ENCODE peak calls at places on chromosomes 7 and 10, in eight cellular contexts. E, O, A, L, S, P, Z and R are unnamed samples.

GRCh38 chr7:92590711-92591310 is 621 bp upstream of the FAM133B start:
- DNase-seq in E (no peak), O (no peak), A (no peak), L (no peak), S (no peak), P (peak), Z (no peak), R (no peak)

GRCh38 chr10:3928569-3928968 is 143.6 kb upstream of the KLF6 start:
- DNase-seq in E (no peak), O (no peak), A (no peak), L (no peak), S (no peak), P (no peak), Z (no peak), R (no peak)

GRCh38 chr10:78211476-78212110 is 177.9 kb downstream of the RPS24 start:
- DNase-seq in E (peak), O (no peak), A (no peak), L (peak), S (peak), P (peak), Z (peak), R (peak)

GRCh38 chr10:127048630-127049029 is 143.4 kb downstream of the DOCK1 start:
- DNase-seq in E (no peak), O (no peak), A (no peak), L (no peak), S (no peak), P (no peak), Z (no peak), R (no peak)

GRCh38 chr10:122280156-122280555 is 9.1 kb downstream of the BTBD16 start:
- DNase-seq in E (no peak), O (no peak), A (no peak), L (no peak), S (no peak), P (no peak), Z (no peak), R (no peak)

GRCh38 chr7:15684036-15684815 is 2.3 kb downstream of the MEOX2 start:
- DNase-seq in E (no peak), O (no peak), A (no peak), L (no peak), S (peak), P (no peak), Z (peak), R (no peak)

GRCh38 chr10:124738441-124738840 is 5.7 kb downstream of the FAM53B start:
- DNase-seq in E (no peak), O (no peak), A (no peak), L (no peak), S (no peak), P (no peak), Z (no peak), R (no peak)

GRCh38 chr7:129781128-129781855 is 169.8 kb downstream of the NRF1 start:
- DNase-seq in E (no peak), O (no peak), A (peak), L (no peak), S (no peak), P (no peak), Z (no peak), R (no peak)

GRCh38 chr10:27072436-27073114 is 27.7 kb downstream of the ANKRD26 start:
- DNase-seq in E (no peak), O (no peak), A (no peak), L (no peak), S (peak), P (peak), Z (no peak), R (no peak)
- TF ChIP-seq CTCF in E (no peak), O (no peak), A (no peak), L (peak), S (no peak), P (peak), Z (no peak), R (no peak)

DNA sequence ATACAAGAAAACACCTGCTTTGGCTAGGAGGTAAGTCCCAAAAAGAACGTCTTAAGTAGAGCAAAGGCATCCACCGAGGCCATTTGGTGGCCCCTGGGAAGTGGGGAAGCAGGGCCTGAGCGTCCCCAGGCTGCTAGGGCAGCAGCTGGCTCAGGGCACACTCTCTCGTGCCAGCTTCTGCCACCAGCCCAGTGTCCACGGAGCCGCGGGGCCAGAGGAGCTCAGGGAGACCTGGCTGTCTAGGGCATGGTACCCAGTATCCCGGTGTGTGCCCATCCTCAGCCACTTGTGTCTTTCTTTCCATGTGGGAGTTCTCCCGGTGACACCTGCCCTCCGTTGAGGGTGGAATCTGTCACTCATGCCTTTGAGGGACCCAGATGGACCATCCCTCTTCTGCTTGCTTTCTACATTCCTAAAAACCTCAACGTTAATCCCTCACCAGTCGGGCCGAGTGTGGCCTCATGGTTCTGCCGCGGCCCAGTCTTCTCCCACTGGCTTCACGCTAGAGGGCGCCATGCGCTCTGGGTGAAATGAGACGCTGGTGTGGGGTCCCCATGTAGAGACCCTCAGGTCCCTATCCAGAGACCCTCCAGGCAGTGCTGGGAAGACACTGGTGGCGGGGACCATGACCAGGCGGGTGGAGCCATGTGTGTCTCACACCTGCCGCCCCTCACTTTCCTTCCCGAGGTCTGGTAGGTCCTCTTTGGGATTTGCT is 9.5 kb upstream of the AP5Z1 start:
- DNase-seq in E (no peak), O (no peak), A (no peak), L (no peak), S (no peak), P (peak), Z (no peak), R (no peak)
- TF ChIP-seq CTCF in E (no peak), O (peak), A (no peak), L (peak), S (peak), P (peak), Z (peak), R (peak)

DNA sequence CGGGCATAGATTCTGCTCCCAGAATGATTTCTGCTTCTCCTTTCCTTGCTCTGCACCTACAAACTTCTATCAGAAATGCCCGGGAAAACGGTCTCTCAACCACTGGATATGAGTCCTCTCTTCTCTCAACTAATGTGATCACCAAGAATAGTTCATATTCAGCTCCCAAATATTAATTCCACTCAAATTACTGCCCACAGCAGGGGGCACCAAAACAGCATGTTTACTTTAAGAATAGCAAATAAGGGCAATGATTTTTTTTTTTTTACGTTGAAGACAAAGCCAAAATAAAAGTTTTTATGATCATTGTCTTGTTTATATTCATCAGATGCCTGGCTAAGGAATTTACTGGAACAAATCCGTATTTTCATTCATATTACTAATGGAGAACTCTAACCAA is 94.9 kb upstream of the PRSS1 start:
- DNase-seq in E (no peak), O (no peak), A (no peak), L (peak), S (no peak), P (no peak), Z (peak), R (no peak)
- TF ChIP-seq CTCF in E (no peak), O (no peak), A (peak), L (peak), S (peak), P (no peak), Z (no peak), R (no peak)

GRCh38 chr10:133098426-133099124 is 10.9 kb downstream of the ADGRA1 start:
- DNase-seq in E (no peak), O (no peak), A (no peak), L (no peak), S (no peak), P (no peak), Z (no peak), R (no peak)
- TF ChIP-seq CTCF in E (no peak), O (no peak), A (no peak), L (peak), S (no peak), P (peak), Z (no peak), R (no peak)

GRCh38 chr7:51428226-51428887 is 111.7 kb upstream of the COBL start:
- DNase-seq in E (peak), O (no peak), A (peak), L (peak), S (peak), P (peak), Z (no peak), R (no peak)
- TF ChIP-seq CTCF in E (peak), O (no peak), A (peak), L (peak), S (no peak), P (peak), Z (no peak), R (no peak)

GRCh38 chr7:2567663-2568238 is 9.0 kb downstream of the IQCE start:
- DNase-seq in E (peak), O (no peak), A (no peak), L (no peak), S (peak), P (peak), Z (peak), R (peak)
- TF ChIP-seq CTCF in E (no peak), O (peak), A (peak), L (peak), S (peak), P (peak), Z (peak), R (peak)

GRCh38 chr10:34737772-34738169 is 77.3 kb downstream of the PARD3 start:
- DNase-seq in E (no peak), O (no peak), A (no peak), L (no peak), S (no peak), P (no peak), Z (no peak), R (no peak)
- TF ChIP-seq CTCF in E (no peak), O (no peak), A (no peak), L (peak), S (no peak), P (no peak), Z (no peak), R (no peak)

GRCh38 chr7:90516257-90516656 is 46.8 kb downstream of the PTTG1IP2 start:
- DNase-seq in E (no peak), O (no peak), A (no peak), L (no peak), S (no peak), P (no peak), Z (no peak), R (no peak)

GRCh38 chr7:90518630-90519029 is 49.2 kb downstream of the PTTG1IP2 start:
- DNase-seq in E (no peak), O (no peak), A (no peak), L (peak), S (no peak), P (no peak), Z (no peak), R (no peak)

GRCh38 chr7:90520484-90520883 is 51.0 kb downstream of the PTTG1IP2 start:
- DNase-seq in E (peak), O (no peak), A (no peak), L (peak), S (peak), P (peak), Z (no peak), R (peak)
- TF ChIP-seq CTCF in E (peak), O (peak), A (no peak), L (peak), S (peak), P (peak), Z (no peak), R (peak)

DNA sequence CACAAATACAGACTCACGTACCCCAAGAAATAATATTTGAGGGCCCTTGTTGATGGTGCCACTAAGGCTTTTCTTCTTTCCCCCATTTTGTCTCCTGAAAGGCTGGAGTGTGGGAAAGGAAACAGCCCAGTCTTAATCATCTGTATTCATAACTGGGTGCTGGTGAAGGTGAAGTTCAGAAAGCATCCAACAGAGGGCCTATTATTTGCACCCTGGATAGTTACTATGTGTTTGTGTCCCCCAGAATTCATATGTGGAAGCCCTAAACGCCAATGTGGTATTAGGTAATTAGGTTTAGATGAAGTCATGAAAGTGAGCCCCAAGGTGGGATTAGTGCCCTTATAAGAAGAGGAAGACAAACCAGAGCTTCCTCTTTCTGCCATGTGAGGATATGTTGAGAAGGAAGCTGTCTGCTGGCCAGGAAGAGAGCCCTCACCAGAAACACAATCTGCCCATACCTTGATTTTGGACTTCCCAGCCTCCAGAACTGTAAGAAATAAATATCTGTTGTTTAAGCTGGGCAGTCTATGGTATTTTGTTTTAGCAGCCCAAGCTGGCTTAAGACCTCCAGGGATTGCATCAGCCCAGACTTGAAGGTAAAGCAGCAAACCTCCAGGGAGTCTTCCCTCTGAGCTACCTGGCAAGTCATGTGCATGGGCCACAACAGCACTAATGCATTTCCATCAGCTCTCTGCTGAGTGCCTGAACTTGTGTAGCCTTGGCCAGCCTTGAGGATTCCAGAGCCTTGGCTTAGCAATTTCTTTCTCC is 90.0 kb upstream of the ADRB1 start:
- DNase-seq in E (peak), O (no peak), A (no peak), L (no peak), S (no peak), P (no peak), Z (no peak), R (no peak)
- TF ChIP-seq CTCF in E (no peak), O (no peak), A (peak), L (no peak), S (peak), P (peak), Z (no peak), R (peak)

GRCh38 chr10:52782554-52782953 is 10.0 kb upstream of the MBL2 start:
- DNase-seq in E (no peak), O (no peak), A (no peak), L (no peak), S (no peak), P (no peak), Z (no peak), R (no peak)

GRCh38 chr10:52786098-52786497 is 13.5 kb upstream of the MBL2 start:
- DNase-seq in E (no peak), O (no peak), A (no peak), L (no peak), S (no peak), P (no peak), Z (no peak), R (no peak)

GRCh38 chr10:52783726-52784125 is 11.1 kb upstream of the MBL2 start:
- DNase-seq in E (no peak), O (no peak), A (no peak), L (peak), S (no peak), P (no peak), Z (no peak), R (no peak)

GRCh38 chr10:52780391-52781155 is 8.0 kb upstream of the MBL2 start:
- DNase-seq in E (no peak), O (no peak), A (no peak), L (no peak), S (no peak), P (no peak), Z (no peak), R (no peak)

DNA sequence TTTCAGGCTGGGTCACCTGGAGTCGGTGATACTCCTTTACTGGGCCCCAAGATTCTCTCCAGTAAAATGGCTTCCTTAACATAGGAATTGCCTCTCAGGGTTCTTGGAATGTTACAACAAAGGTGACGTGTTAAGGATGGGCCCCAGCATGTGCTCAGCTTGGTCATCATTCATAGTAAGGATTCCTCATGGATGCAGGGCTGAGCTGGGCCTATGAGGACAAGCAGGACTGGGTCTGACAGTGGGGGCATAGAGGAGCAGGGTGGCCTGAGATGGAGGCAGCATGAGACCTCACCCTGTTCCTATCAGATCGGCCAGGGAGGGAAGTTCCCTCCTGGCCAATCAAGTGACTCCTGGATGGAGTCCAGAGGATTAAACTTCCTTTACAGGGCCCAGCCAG is 12.8 kb upstream of the MBL2 start:
- DNase-seq in E (no peak), O (no peak), A (no peak), L (no peak), S (no peak), P (no peak), Z (no peak), R (no peak)
- TF ChIP-seq CTCF in E (no peak), O (no peak), A (no peak), L (no peak), S (no peak), P (no peak), Z (no peak), R (no peak)